ENCODE peak calls at places on chromosomes 4 and X, in nine cellular contexts. V is upper lobe of left lung; U is transverse colon; M is naive thymus-derived CD4-positive, alpha-beta T cell; S is aorta; D is mammary epithelial cell; E is IMR-90; T is CD4-positive, alpha-beta memory T cell; N is HepG2. O is an unnamed sample.
A peak's percentile ranks its signal among the peaks of the same experiment; 100 is the strongest.

GRCh38 chrX:67724359-67725110 is 180.7 kb downstream of the AR start:
- DNase-seq in U (no peak), V (no peak), T (no peak), M (no peak), D (no peak), N (no peak), E (no peak), S (no peak), O (no peak)

GRCh38 chr4:170025523-170026252 is 507 bp downstream of the MFAP3L start:
- DNase-seq in E (no peak), S (peak; percentile 58), V (peak; percentile 25), M (no peak), N (no peak), U (peak; percentile 11), D (no peak), T (peak; percentile 19), O (peak; percentile 34)

GRCh38 chr4:53651142-53651720 is 59.9 kb upstream of the LNX1 start:
- DNase-seq in V (peak; percentile 64), T (no peak), U (peak; percentile 80), M (no peak), D (no peak), N (no peak), E (peak; percentile 21), S (no peak), O (no peak)

GRCh38 chr4:47668256-47668655 is 169.6 kb downstream of the CORIN start:
- DNase-seq in U (no peak), M (no peak), D (no peak), T (no peak), S (no peak), V (no peak), E (no peak), N (no peak), O (no peak)

GRCh38 chr4:27145556-27145955 is 284.9 kb downstream of the STIM2 start:
- DNase-seq in M (no peak), D (no peak), V (no peak), U (no peak), S (no peak), E (no peak), T (no peak), N (no peak), O (no peak)

GRCh38 chr4:6893449-6894085 is 16.1 kb upstream of the TBC1D14 start:
- DNase-seq in U (peak; percentile 68), S (no peak), M (no peak), D (no peak), V (no peak), E (peak; percentile 86), N (peak; percentile 99), T (no peak), O (peak; percentile 86)

GRCh38 chr4:75995727-75996126 is 5.0 kb upstream of the SDAD1 start:
- DNase-seq in D (peak; percentile 52), U (no peak), M (peak; percentile 61), E (peak; percentile 65), V (no peak), S (no peak), N (peak; percentile 49), T (peak; percentile 62), O (peak; percentile 49)

GRCh38 chrX:132118361-132118760 is 9.5 kb downstream of the FRMD7 start:
- DNase-seq in V (no peak), U (no peak), M (no peak), T (no peak), N (no peak), S (no peak), E (no peak), D (no peak), O (no peak)

GRCh38 chr4:7412586-7412975 is 22.1 kb downstream of the PSAPL1 start:
- DNase-seq in V (no peak), N (no peak), U (no peak), D (no peak), M (no peak), E (no peak), S (peak; percentile 21), T (no peak), O (no peak)

GRCh38 chrX:119622356-119623232 is 16.4 kb upstream of the NKRF start:
- DNase-seq in T (no peak), S (peak; percentile 64), M (no peak), U (peak; percentile 33), N (no peak), D (no peak), E (peak; percentile 79), V (peak; percentile 24), O (no peak)

GRCh38 chr4:84243685-84244084 is 255.4 kb downstream of the NKX6-1 start:
- DNase-seq in D (no peak), U (no peak), V (no peak), T (no peak), S (no peak), N (no peak), E (no peak), M (no peak), O (no peak)

GRCh38 chr4:81042578-81043365 is 12.3 kb downstream of the BMP3 start:
- DNase-seq in M (no peak), N (no peak), T (no peak), U (no peak), E (no peak), V (no peak), S (no peak), D (no peak), O (no peak)

GRCh38 chr4:124902111-124902510 is 189.6 kb upstream of the ANKRD50 start:
- DNase-seq in T (no peak), E (no peak), V (no peak), M (no peak), S (no peak), N (no peak), U (no peak), D (no peak), O (no peak)

GRCh38 chr4:7063362-7063761 is 4.5 kb downstream of the GRPEL1 start:
- DNase-seq in E (no peak), D (no peak), M (no peak), T (no peak), U (no peak), V (no peak), S (no peak), N (no peak), O (no peak)

GRCh38 chr4:101184668-101185067 is 162.7 kb downstream of the PPP3CA start:
- DNase-seq in U (peak; percentile 65), E (no peak), S (no peak), T (no peak), N (no peak), D (no peak), M (no peak), V (no peak), O (no peak)

GRCh38 chrX:10634681-10635161 is 14.3 kb upstream of the MID1 start:
- DNase-seq in E (peak; percentile 94), V (no peak), D (peak; percentile 95), U (no peak), M (no peak), S (no peak), N (no peak), T (no peak), O (no peak)

GRCh38 chr4:106063009-106063408 is 167.7 kb downstream of the NPNT start:
- DNase-seq in V (no peak), N (no peak), S (no peak), T (no peak), E (peak; percentile 45), U (no peak), D (peak; percentile 4), M (no peak), O (no peak)

GRCh38 chrX:45711231-45711630 is 510.6 kb upstream of the DIPK2B start:
- DNase-seq in V (no peak), U (no peak), M (no peak), E (peak; percentile 28), D (peak; percentile 45), N (no peak), T (no peak), S (no peak), O (no peak)
- H3K4me1 ChIP-seq in V (no peaks in the 10 kb centered on the region), U (peaks cover 6% of the 10 kb centered on the region), M (no peaks in the 10 kb centered on the region), E (peaks cover 13% of the 10 kb centered on the region), D (peaks cover 61% of the 10 kb centered on the region), N (no peaks in the 10 kb centered on the region), T (peaks cover 19% of the 10 kb centered on the region), S (peaks cover 2% of the 10 kb centered on the region), O (no peaks in the 10 kb centered on the region)

GRCh38 chr4:39606747-39607146 is 31.9 kb downstream of the SMIM14 start:
- DNase-seq in D (no peak), U (no peak), V (no peak), S (no peak), M (no peak), E (no peak), T (no peak), N (no peak), O (no peak)
- H3K36me3 ChIP-seq in D (no peaks in the 10 kb centered on the region), U (peaks cover 19% of the 10 kb centered on the region), V (peaks cover 29% of the 10 kb centered on the region), S (no peaks in the 10 kb centered on the region), M (no peaks in the 10 kb centered on the region), E (peaks cover 11% of the 10 kb centered on the region), T (no peaks in the 10 kb centered on the region), N (no peaks in the 10 kb centered on the region), O (peaks cover 3% of the 10 kb centered on the region)

GRCh38 chrX:78747471-78747870 is at the start of gene LPAR4:
- DNase-seq in E (no peak), U (no peak), M (no peak), S (peak; percentile 40), N (no peak), D (no peak), V (no peak), T (no peak), O (no peak)
- H3K4me3 ChIP-seq in E (peak within 1 kb of the TSS; percentile 42), U (no peak within 1 kb of the TSS), M (no peak within 1 kb of the TSS), S (peak within 1 kb of the TSS; percentile 5), N (no peak within 1 kb of the TSS), D (no peak within 1 kb of the TSS), V (peak within 1 kb of the TSS; percentile 10), T (no peak within 1 kb of the TSS), O (no peak within 1 kb of the TSS)

GRCh38 chr4:139852612-139853269 is 187.1 kb downstream of the MGST2 start:
- DNase-seq in M (no peak), E (no peak), D (peak; percentile 52), U (no peak), V (no peak), T (no peak), N (no peak), S (no peak), O (no peak)
- H3K4me1 ChIP-seq in M (no peaks in the 10 kb centered on the region), E (no peaks in the 10 kb centered on the region), D (no peaks in the 10 kb centered on the region), U (peaks cover 3% of the 10 kb centered on the region), V (peaks cover 17% of the 10 kb centered on the region), T (no peaks in the 10 kb centered on the region), N (peaks cover 88% of the 10 kb centered on the region), S (no peaks in the 10 kb centered on the region), O (peaks cover 75% of the 10 kb centered on the region)

DNA sequence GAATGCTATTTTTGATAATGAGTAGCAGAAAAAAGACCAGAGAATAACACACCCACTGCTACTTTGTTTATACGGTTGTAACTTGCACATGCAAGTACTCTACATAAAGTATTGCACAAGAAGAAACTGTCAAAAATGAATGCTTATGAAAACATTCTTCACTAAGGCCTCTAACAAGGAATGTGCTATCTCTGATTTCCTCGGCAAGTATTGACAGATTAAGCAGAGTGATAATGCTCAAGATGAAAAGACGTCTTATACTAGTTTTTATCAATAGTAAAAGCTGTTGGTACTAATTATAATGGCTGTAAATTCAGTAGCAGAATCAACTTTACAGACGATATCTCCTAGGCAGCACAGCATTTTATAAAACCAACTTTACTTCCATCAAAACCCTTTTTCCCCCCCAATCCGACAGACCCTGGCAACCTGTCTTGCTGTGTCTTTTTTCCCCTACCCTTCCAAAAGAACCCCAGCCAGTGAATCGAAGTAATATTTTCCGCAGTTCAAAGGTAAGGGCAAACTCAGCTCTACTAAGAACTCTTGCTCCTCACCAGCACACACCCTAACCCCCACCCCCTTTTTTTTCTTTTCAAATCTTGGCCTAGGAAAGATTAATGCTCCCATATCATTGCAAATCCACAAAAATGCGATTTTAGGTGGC is 1.5 kb downstream of the FRYL start:
- DNase-seq in M (no peak), E (peak; percentile 57), S (no peak), N (peak; percentile 19), V (no peak), T (no peak), U (no peak), D (peak; percentile 37), O (peak; percentile 13)
- H3K36me3 ChIP-seq in M (no peaks in the 10 kb centered on the region), E (no peaks in the 10 kb centered on the region), S (no peaks in the 10 kb centered on the region), N (no peaks in the 10 kb centered on the region), V (no peaks in the 10 kb centered on the region), T (no peaks in the 10 kb centered on the region), U (no peaks in the 10 kb centered on the region), D (no peaks in the 10 kb centered on the region), O (no peaks in the 10 kb centered on the region)

O was measured in Caco-2.